ENCODE peak calls at places on chromosomes 6 and 20, in ten cellular contexts. N, X, B, Y, U, H, W, K, F and V are unnamed samples.

GRCh38 chr20:2946988-2947961 is 74.0 kb downstream of the PTPRA start:
- DNase-seq in K (no peak), H (no peak), U (no peak), F (no peak), W (no peak), X (no peak), N (no peak), Y (no peak), B (peak), V (no peak)

GRCh38 chr6:36197739-36198221 is 1.2 kb downstream of the BRPF3 start:
- DNase-seq in K (no peak), X (no peak), N (no peak), F (no peak), U (peak), B (peak), H (no peak), Y (peak), W (no peak), V (no peak)

GRCh38 chr6:30556006-30556713 is at the start of gene GNL1:
- DNase-seq in U (peak), W (peak), F (peak), H (peak), X (peak), Y (peak), B (peak), K (peak), N (peak), V (peak)

GRCh38 chr6:110331816-110332215 is 26.3 kb downstream of the METTL24 start:
- DNase-seq in F (no peak), W (no peak), K (peak), Y (no peak), H (no peak), N (no peak), B (no peak), X (peak), U (no peak), V (no peak)

GRCh38 chr20:21705466-21706344 is at the start of gene PAX1:
- DNase-seq in Y (no peak), X (no peak), K (no peak), N (no peak), H (no peak), U (no peak), B (no peak), W (no peak), F (no peak), V (no peak)

GRCh38 chr20:38272398-38272797 is 11.9 kb upstream of the KIAA1755 start:
- DNase-seq in K (no peak), Y (no peak), W (no peak), X (no peak), F (no peak), N (no peak), B (peak), H (no peak), U (no peak), V (no peak)

GRCh38 chr6:110476046-110476849 is at the start of gene SLC22A16:
- DNase-seq in X (no peak), K (no peak), B (no peak), Y (peak), F (no peak), N (peak), U (no peak), H (peak), W (no peak), V (no peak)

GRCh38 chr20:24164360-24164759 is 175.8 kb upstream of the GGTLC1 start:
- DNase-seq in F (no peak), U (no peak), K (peak), B (no peak), W (no peak), X (no peak), H (no peak), Y (no peak), N (peak), V (no peak)

GRCh38 chr6:82030301-82030700 is 217.2 kb downstream of the IBTK start:
- DNase-seq in Y (no peak), W (no peak), X (no peak), B (no peak), H (no peak), N (no peak), U (no peak), F (no peak), K (no peak), V (no peak)

GRCh38 chr6:142702501-142703460 is 242.2 kb downstream of the HIVEP2 start:
- DNase-seq in F (peak), Y (no peak), H (peak), B (no peak), X (peak), K (no peak), U (peak), N (no peak), W (no peak), V (peak)

GRCh38 chr6:145026267-145026679 is 709.0 kb downstream of the EPM2A start:
- DNase-seq in X (no peak), K (no peak), N (no peak), Y (no peak), B (no peak), U (no peak), H (no peak), F (no peak), W (no peak), V (no peak)

GRCh38 chr20:1968958-1969357 is 24.9 kb downstream of the PDYN start:
- DNase-seq in N (no peak), H (no peak), F (no peak), Y (no peak), K (no peak), X (no peak), W (no peak), U (no peak), B (no peak), V (no peak)

GRCh38 chr6:27812078-27812804 is 100.0 kb downstream of the OR2B2 start:
- DNase-seq in B (no peak), N (no peak), X (no peak), K (no peak), F (no peak), W (no peak), H (no peak), U (no peak), Y (no peak), V (no peak)

GRCh38 chr6:89299451-89299850 is 15.6 kb downstream of the GABRR2 start:
- DNase-seq in F (no peak), U (no peak), B (no peak), X (no peak), N (no peak), W (no peak), K (peak), Y (no peak), H (no peak), V (peak)

GRCh38 chr20:38969708-38970107 is 7.6 kb downstream of the DHX35 start:
- DNase-seq in Y (no peak), H (no peak), K (no peak), W (no peak), X (no peak), F (no peak), U (no peak), N (no peak), B (no peak), V (no peak)

GRCh38 chr6:12679291-12679690 is 37.3 kb upstream of the PHACTR1 start:
- DNase-seq in K (no peak), Y (no peak), B (no peak), U (no peak), W (no peak), F (no peak), H (no peak), X (no peak), N (no peak), V (no peak)

GRCh38 chr20:17520583-17520982 is 10.6 kb downstream of the BFSP1 start:
- DNase-seq in X (no peak), Y (no peak), H (no peak), U (no peak), K (no peak), F (no peak), W (no peak), N (no peak), B (no peak), V (no peak)

GRCh38 chr6:150026976-150027805 is 1.9 kb upstream of the RAET1L start:
- DNase-seq in K (no peak), N (no peak), W (no peak), H (no peak), U (no peak), F (no peak), X (no peak), Y (no peak), B (no peak), V (no peak)

GRCh38 chr6:88695936-88696335 is 267.5 kb downstream of the RNGTT start:
- DNase-seq in U (no peak), H (no peak), Y (no peak), F (no peak), W (no peak), B (no peak), N (no peak), K (no peak), X (no peak), V (no peak)

GRCh38 chr6:139580592-139581484 is 206.4 kb upstream of the CITED2 start:
- DNase-seq in W (no peak), K (no peak), F (no peak), Y (no peak), H (peak), N (no peak), X (no peak), B (no peak), U (no peak), V (peak)

DNA sequence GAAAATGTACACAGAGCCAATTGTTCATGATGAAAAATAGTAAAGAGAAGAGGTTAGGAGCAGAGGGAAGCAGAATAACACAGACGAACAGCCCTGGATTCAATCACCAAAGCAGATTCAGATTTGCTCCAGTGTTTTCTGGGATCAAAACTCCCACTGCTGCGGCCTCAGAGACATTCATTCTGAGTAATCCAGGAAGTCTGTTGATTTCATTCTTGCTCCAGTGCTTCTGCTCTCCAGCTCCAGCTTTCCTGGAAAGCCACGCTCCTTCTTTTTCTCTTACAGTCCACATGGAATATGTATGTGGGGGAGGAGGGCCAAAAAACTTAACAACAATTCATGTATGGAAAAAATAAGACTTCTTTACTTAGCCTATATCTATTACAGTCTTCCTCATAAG is 26.5 kb upstream of the UST start:
- DNase-seq in B (peak), H (no peak), F (no peak), Y (no peak), K (no peak), W (no peak), U (no peak), X (no peak), N (no peak), V (no peak)
- TF ChIP-seq CTCF in B (no peak), H (no peak), F (no peak), Y (no peak), K (no peak), W (no peak), U (no peak), X (no peak), N (no peak), V (no peak)

GRCh38 chr6:70375882-70376281 is 37.4 kb upstream of the FAM135A start:
- DNase-seq in K (peak), X (no peak), B (no peak), U (no peak), W (no peak), N (no peak), H (no peak), F (no peak), Y (no peak), V (no peak)
- TF ChIP-seq CTCF in K (peak), X (no peak), B (peak), U (no peak), W (no peak), N (peak), H (peak), F (peak), Y (no peak), V (no peak)

GRCh38 chr6:7727150-7727950 is 1.5 kb downstream of the BMP6 start:
- DNase-seq in N (no peak), Y (peak), F (no peak), H (peak), B (no peak), K (peak), W (no peak), X (no peak), U (no peak), V (peak)
- TF ChIP-seq CTCF in N (no peak), Y (no peak), F (no peak), H (no peak), B (no peak), K (no peak), W (no peak), X (no peak), U (no peak), V (no peak)

GRCh38 chr6:91523511-91523910 is 936.6 kb upstream of the MAP3K7 start:
- DNase-seq in Y (no peak), N (no peak), B (no peak), U (no peak), W (no peak), H (no peak), X (no peak), K (no peak), F (no peak), V (no peak)
- TF ChIP-seq CTCF in Y (no peak), N (no peak), B (no peak), U (no peak), W (no peak), H (no peak), X (no peak), K (no peak), F (no peak), V (no peak)

DNA sequence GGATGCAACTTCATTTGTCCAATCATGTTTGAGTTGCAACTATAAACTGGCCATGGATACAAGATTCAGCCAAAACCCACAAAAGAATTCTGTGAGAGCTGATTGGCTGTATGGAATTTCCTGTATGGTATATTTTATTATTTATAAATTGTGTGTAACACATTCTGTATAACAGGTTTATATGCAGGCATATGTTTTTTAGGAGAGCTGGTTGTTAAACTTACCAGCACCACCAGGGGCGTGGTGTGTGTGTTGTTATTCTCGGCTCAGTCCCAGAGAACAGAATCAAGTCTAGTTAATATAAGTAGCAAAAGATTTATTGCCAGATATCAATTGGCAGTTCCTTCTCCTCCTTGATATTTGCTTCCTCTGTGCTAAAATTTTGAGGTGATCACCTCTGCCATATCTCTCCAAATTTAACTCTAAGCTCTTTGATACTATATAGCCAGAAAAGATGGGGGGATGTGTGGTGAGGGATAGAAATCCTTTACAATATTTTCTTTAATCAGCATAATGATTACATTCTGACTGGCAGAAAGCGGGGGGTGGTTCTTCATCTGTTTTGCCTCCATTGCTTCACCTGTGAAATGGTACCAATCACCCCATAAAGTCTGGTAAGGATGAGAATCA is 22.9 kb downstream of the CNBD2 start:
- DNase-seq in U (no peak), H (no peak), Y (no peak), W (no peak), X (no peak), K (no peak), N (peak), F (no peak), B (peak), V (no peak)
- TF ChIP-seq CTCF in U (peak), H (peak), Y (no peak), W (no peak), X (peak), K (peak), N (peak), F (peak), B (peak), V (peak)

DNA sequence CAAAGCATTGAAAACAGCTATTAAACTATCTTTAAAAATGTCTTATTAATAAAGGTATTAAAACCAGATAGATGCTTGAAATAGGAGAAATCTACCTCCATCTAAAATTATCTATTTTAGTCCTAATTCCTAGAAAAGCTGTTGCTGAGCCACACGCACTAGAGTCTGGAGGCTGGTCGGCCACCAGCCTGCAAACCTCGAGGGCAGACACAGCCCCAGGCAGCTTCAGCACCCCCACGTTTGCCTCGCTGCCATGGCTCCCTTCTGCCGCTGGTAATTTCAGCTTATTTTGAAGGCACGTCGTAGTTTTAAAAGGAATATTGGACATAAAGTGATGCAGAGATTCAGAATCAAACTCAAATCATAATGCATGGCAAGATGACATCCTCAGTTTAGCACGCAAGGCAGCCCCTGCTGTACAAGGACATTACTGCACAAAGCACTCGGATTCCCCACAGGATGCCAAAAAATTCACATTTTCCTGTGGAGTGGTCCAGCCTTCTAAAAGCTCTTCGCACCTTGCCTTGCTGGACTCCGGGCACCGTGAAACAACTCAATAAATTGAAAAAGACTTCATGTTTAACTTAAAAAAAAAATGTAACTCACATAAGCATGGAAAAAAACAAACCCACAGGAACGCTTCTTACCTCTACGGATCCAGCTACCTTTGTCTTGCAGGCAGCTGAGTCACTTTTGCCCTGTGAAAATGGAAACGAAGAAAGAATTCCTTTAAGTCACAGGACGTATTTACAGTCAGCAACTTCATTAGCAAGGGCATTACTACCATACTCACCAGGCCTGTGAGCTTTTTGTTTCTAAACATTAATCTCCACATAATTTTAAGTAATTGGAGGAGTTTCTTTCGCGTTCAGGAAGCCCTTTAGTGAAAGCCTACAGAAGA is 143.4 kb upstream of the RPS6KA2 start:
- DNase-seq in F (no peak), Y (no peak), W (no peak), U (no peak), X (no peak), K (no peak), N (no peak), B (no peak), H (no peak), V (no peak)
- TF ChIP-seq CTCF in F (no peak), Y (no peak), W (no peak), U (no peak), X (no peak), K (peak), N (peak), B (peak), H (no peak), V (no peak)

GRCh38 chr20:6169251-6169650 is 46.4 kb upstream of the FERMT1 start:
- DNase-seq in N (no peak), W (no peak), U (no peak), B (peak), F (no peak), K (no peak), Y (no peak), X (no peak), H (no peak), V (no peak)
- TF ChIP-seq CTCF in N (no peak), W (no peak), U (no peak), B (peak), F (no peak), K (peak), Y (no peak), X (no peak), H (no peak), V (no peak)

DNA sequence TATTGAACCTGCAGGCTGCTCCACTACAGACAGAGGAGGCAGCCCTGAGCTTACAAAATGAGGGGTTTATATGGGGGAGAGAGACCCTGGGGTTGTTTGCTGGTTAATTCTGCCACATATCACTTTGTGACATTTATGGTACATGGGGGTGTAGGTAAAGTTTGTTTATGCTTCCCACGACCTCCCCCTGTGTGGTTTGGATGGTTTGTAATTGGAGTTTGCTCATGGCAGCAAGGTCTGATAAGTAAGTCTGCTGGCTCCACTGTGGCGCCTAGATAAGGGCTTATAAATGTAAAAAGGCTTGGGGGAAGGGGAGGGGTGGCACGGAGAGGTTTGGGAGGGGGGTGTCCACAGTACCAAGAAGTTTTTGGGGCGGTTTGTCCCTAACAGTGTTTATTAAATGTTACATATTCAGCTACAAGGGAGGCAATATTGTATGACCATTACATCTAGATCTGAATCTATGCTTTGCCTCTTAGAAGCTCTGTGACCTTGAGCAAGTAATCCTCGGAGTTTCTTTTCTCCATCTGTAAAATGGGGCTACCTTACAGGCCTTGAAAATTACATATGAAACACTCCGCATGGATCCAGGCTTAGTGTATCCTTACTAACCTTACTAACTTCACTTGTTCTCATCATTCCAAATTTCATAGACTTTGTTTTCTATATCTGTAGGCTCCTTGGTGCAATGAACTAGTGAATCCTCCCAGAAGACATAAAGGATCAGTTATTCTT is 204.8 kb upstream of the NOX3 start:
- DNase-seq in K (no peak), X (no peak), H (no peak), U (no peak), F (no peak), W (no peak), Y (no peak), B (no peak), N (no peak), V (no peak)
- TF ChIP-seq CTCF in K (no peak), X (no peak), H (no peak), U (no peak), F (no peak), W (no peak), Y (no peak), B (no peak), N (no peak), V (no peak)

DNA sequence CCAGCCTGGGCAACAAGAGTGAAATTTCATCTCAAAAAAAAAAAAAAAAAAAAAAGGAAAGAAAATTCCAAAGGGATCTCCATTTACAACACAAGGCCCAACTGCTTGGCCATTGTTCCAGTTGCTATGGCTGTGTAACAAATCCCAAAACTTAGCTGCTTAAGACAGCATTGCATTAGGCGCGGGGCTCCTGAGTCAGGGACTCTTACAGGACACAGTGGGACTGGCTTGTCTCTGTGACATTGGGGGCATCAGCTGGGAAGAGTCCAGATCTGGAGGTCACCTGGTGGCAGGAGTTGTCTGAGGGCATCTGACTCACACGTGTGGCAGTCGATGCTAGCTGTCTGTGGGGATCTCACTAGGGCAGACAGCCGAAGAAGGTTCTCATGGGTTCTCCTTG is 35.6 kb downstream of the TTLL9 start:
- DNase-seq in F (peak), W (no peak), H (no peak), K (peak), Y (no peak), X (no peak), U (no peak), N (no peak), B (no peak), V (no peak)
- TF ChIP-seq CTCF in F (no peak), W (no peak), H (no peak), K (no peak), Y (no peak), X (no peak), U (no peak), N (no peak), B (no peak), V (no peak)

GRCh38 chr6:106085984-106086832 is at the start of gene PRDM1:
- DNase-seq in F (peak), K (peak), X (peak), W (peak), B (peak), N (peak), U (peak), Y (peak), H (peak), V (peak)
- TF ChIP-seq CTCF in F (peak), K (peak), X (peak), W (no peak), B (peak), N (peak), U (peak), Y (no peak), H (peak), V (peak)